ENCODE peak calls at places on chromosomes 12 and 14, in seven cellular contexts. Z is thoracic aorta, R is HCT116, I is esophagus squamous epithelium, V is uterus, D is lower lobe of right lung, T is A673. F is an unnamed sample. For H3K36me3 and H3K27me3, the result is how much of the 10 kb centered on the place peaks cover.

GRCh38 chr14:34797747-34798583 is 77.2 kb downstream of the BAZ1A start:
- DNase-seq in Z (no peak), R (no peak), I (no peak), V (no peak), D (no peak), T (no peak), F (no peak)

GRCh38 chr12:1812650-1813302 is 7.6 kb upstream of the LRTM2 start:
- DNase-seq in Z (no peak), R (no peak), I (no peak), V (no peak), D (peak), T (no peak), F (no peak)

GRCh38 chr12:69065804-69066203 is 132.8 kb upstream of the CPM start:
- DNase-seq in Z (no peak), R (no peak), I (no peak), V (no peak), D (no peak), T (no peak), F (no peak)

GRCh38 chr14:102225386-102225785 is 79.6 kb downstream of the MOK start:
- DNase-seq in Z (no peak), R (no peak), I (no peak), V (no peak), D (no peak), T (no peak), F (no peak)

GRCh38 chr12:75207338-75208083 is 2.1 kb downstream of the KCNC2 start:
- DNase-seq in Z (no peak), R (no peak), I (no peak), V (no peak), D (peak), T (no peak), F (no peak)

GRCh38 chr14:20657216-20658211 is 16.0 kb upstream of the OR6S1 start:
- DNase-seq in Z (no peak), R (peak), I (no peak), V (no peak), D (no peak), T (peak), F (peak)

GRCh38 chr12:3129301-3130052 is 52.3 kb downstream of the TSPAN9 start:
- DNase-seq in Z (no peak), R (no peak), I (no peak), V (no peak), D (no peak), T (no peak), F (peak)

GRCh38 chr14:100540141-100540925 is 46.9 kb downstream of the BEGAIN start:
- DNase-seq in Z (no peak), R (no peak), I (no peak), V (peak), D (peak), T (no peak), F (no peak)

GRCh38 chr12:15701721-15702156 is 87.4 kb downstream of the EPS8 start:
- DNase-seq in Z (no peak), R (no peak), I (no peak), V (no peak), D (no peak), T (no peak), F (no peak)

GRCh38 chr12:122917508-122918227 is 21.7 kb upstream of the VPS37B start:
- DNase-seq in Z (no peak), R (no peak), I (no peak), V (peak), D (peak), T (no peak), F (no peak)

GRCh38 chr14:96156804-96157760 is 47.6 kb upstream of the BDKRB2 start:
- DNase-seq in Z (no peak), R (no peak), I (no peak), V (no peak), D (no peak), T (no peak), F (no peak)

GRCh38 chr12:74535536-74535935 is 2.1 kb upstream of the ATXN7L3B start:
- DNase-seq in Z (no peak), R (no peak), I (no peak), V (no peak), D (no peak), T (peak), F (no peak)

GRCh38 chr12:47987411-47988072 is 16.7 kb downstream of the COL2A1 start:
- DNase-seq in Z (no peak), R (no peak), I (no peak), V (no peak), D (no peak), T (no peak), F (no peak)

GRCh38 chr12:116533343-116534248 is 25.6 kb upstream of the MAP1LC3B2 start:
- DNase-seq in Z (peak), R (peak), I (no peak), V (peak), D (peak), T (peak), F (peak)

GRCh38 chr12:45122776-45123380 is 72.0 kb upstream of the DBX2 start:
- DNase-seq in Z (no peak), R (peak), I (no peak), V (no peak), D (no peak), T (peak), F (no peak)

GRCh38 chr14:85471744-85472143 is 58.2 kb upstream of the FLRT2 start:
- DNase-seq in Z (no peak), R (no peak), I (no peak), V (peak), D (no peak), T (peak), F (no peak)

GRCh38 chr12:54605138-54605970 is 16.9 kb upstream of the PPP1R1A start:
- DNase-seq in Z (no peak), R (no peak), I (no peak), V (no peak), D (no peak), T (no peak), F (no peak)

GRCh38 chr12:113062502-113063395 is 6.2 kb downstream of the DTX1 start:
- DNase-seq in Z (no peak), R (no peak), I (no peak), V (no peak), D (no peak), T (no peak), F (no peak)

GRCh38 chr14:102849522-102850379 is 72.5 kb downstream of the TRAF3 start:
- DNase-seq in Z (no peak), R (no peak), I (no peak), V (no peak), D (no peak), T (no peak), F (no peak)

GRCh38 chr12:32030676-32031075 is 71.5 kb downstream of the RESF1 start:
- DNase-seq in Z (no peak), R (no peak), I (no peak), V (no peak), D (no peak), T (no peak), F (no peak)

DNA sequence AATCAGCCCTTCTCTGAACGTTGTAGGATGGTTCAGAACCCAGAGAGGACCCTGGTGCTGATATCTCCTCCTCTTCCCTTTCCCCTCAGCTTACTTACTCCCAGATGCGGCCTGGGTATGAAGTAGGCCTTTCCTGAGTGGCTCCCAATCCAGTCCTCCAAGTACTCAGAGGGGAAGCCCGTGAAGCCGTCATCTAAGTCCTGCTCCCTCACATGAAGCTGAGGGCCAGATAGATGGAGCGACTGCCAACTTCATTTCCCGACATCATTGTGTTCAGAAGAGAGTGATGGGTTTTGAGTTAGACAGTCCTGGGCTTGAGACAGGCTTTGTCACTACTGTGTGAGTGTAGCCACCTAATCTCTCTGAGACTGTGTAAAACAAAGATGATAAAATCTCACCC is 2.7 kb downstream of the APOLD1 start:
- DNase-seq in Z (no peak), R (no peak), I (no peak), V (peak), D (no peak), T (no peak), F (no peak)
- H3K27ac ChIP-seq in Z (peak), R (no peak), I (peak), V (peak), D (peak), T (no peak), F (peak)

GRCh38 chr12:95178136-95178535 is 39.1 kb downstream of the FGD6 start:
- DNase-seq in Z (no peak), R (no peak), I (no peak), V (no peak), D (no peak), T (no peak), F (no peak)
- H3K36me3 ChIP-seq in Z (under half), R (under half), I (under half), V (under half), D (under half), T (under half), F (under half)

GRCh38 chr12:56013482-56013881 is 7.4 kb upstream of the IKZF4 start:
- DNase-seq in Z (no peak), R (no peak), I (no peak), V (no peak), D (no peak), T (no peak), F (no peak)
- H3K27me3 ChIP-seq in Z (under half), R (under half), I (under half), V (under half), D (under half), T (under half), F (under half)

GRCh38 chr12:107557026-107557425 is 128.6 kb upstream of the PWP1 start:
- DNase-seq in Z (no peak), R (no peak), I (no peak), V (no peak), D (no peak), T (no peak), F (no peak)
- H3K27ac ChIP-seq in Z (no peak), R (no peak), I (no peak), V (no peak), D (no peak), T (no peak), F (no peak)

DNA sequence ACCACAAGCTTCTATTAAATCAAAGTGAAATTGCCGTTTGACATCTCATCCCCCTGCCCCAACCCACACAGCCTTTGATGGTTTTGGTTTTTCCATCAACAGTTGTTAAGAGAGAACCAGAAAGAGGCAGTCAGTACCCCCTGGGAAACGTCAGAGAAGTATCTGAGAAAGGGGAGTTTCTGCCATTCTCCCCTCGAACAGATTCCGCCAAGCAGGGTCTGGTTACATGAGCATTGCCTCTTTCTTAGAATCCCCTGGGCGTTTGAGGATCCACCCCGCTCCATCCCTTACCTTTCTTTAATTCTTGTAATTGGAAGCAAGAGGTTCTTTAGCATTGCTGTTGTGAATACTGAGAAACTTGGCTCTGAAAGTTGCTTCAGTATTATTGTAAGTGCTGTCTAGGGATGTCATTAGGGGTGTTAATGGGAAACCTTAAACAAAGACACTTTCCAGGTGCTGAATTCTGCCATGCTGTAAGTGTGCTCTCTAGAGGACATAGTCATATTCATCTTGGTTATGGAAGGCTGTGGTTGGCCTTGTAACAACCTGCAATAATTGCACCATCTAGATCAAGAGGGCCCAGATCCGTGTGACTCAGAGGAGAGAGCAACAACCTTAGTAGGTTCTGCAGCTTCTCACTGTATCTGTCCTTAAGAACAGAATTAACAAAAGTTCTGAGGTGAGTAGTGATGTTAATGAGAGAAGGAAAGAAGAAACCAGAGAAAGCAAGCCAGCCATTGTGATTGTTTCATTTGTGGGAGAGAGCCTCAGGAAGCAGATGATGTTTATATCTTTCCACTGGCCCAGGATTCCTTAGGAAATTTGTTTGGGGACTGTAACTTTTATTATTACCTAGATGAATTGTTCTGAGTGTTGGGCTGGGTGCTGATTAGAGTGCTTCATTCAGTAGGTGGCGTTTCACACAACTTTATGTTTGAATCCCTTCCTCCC is 8.9 kb downstream of the TMBIM6 start:
- DNase-seq in Z (no peak), R (peak), I (no peak), V (no peak), D (no peak), T (no peak), F (no peak)
- H3K36me3 ChIP-seq in Z (under half), R (under half), I (half or more), V (under half), D (under half), T (under half), F (under half)

GRCh38 chr14:99263564-99264330 is 8.2 kb downstream of the BCL11B start:
- DNase-seq in Z (no peak), R (no peak), I (no peak), V (no peak), D (no peak), T (no peak), F (peak)
- H3K27me3 ChIP-seq in Z (under half), R (under half), I (under half), V (under half), D (half or more), T (under half), F (under half)

DNA sequence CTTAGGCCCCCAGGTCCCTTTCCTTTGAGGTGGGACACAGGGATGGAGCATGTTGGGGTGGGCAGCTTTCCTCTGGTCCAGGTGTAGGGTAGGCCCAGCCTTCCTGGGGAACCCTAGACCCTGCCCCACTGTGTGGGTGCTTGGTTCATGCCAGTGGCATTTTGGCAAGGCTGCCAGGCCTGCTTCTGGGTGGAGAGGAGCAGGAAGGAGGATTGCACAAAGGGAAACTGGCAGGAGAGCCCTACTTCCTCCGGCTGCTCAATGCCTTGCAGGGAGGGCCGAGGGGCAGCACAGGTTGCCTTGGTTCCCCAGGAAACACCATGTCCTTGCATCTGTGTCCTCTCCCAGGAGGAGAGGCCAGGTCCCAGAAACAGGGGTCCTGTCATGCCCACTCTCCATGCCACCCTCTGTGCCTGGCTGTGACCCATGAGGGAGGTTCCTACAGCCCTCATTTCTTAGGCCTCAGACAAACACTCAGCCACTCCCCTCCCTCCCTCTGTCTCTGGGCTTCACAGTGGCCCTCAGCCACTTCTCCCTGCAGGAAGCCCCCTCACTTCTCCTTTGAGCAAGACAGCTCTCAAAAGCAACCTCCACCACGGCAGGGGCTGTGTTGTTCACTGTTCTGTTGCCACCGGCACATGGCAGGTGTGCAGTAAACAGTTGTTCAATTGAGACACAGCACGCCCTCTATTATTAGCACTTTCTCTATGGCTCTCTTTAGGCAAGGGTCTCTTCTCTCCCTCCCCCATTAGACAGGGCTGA is 6.8 kb upstream of the KRT80 start:
- DNase-seq in Z (no peak), R (no peak), I (no peak), V (no peak), D (peak), T (no peak), F (no peak)
- H3K27ac ChIP-seq in Z (peak), R (no peak), I (peak), V (no peak), D (peak), T (no peak), F (no peak)

F was measured in naive thymus-derived CD4-positive, alpha-beta T cell.